ENCODE peak calls at places on chromosomes 3 and 15, in seven cellular contexts. G is GM12878, R is HepG2, H is Panc1, X is HL-60, F is HCT116, M is K562. A is an unnamed sample.

GRCh38 chr3:43206632-43207031 is 79.7 kb upstream of the SNRK start:
- DNase-seq in G (no peak), R (no peak), H (no peak), X (no peak), F (no peak), M (peak; percentile 35), A (peak; percentile 55)

GRCh38 chr3:39101022-39101689 is 6.3 kb downstream of the GORASP1 start:
- DNase-seq in G (no peak), R (peak; percentile 29), H (no peak), X (peak; percentile 35), F (no peak), M (peak; percentile 84), A (peak; percentile 77)

GRCh38 chr3:60047426-60048200 is 997.8 kb upstream of the CFAP20DC start:
- DNase-seq in G (no peak), R (no peak), H (no peak), X (no peak), F (no peak), M (no peak), A (no peak)

GRCh38 chr3:121661376-121661775 is 673 bp upstream of the HCLS1 start:
- DNase-seq in G (no peak), R (no peak), H (no peak), X (no peak), F (no peak), M (no peak), A (peak; percentile 26)

GRCh38 chr3:10813425-10813824 is 2.6 kb upstream of the SLC6A11 start:
- DNase-seq in G (no peak), R (peak; percentile 71), H (no peak), X (no peak), F (no peak), M (no peak), A (no peak)

GRCh38 chr3:45110185-45110833 is 35.9 kb downstream of the CDCP1 start:
- DNase-seq in G (no peak), R (peak; percentile 53), H (no peak), X (peak; percentile 70), F (no peak), M (no peak), A (no peak)

GRCh38 chr15:50189630-50190029 is 7.6 kb downstream of the SLC27A2 start:
- DNase-seq in G (no peak), R (no peak), H (no peak), X (no peak), F (no peak), M (peak; percentile 40), A (no peak)

GRCh38 chr3:197854596-197855343 is 63.7 kb downstream of the LRCH3 start:
- DNase-seq in G (no peak), R (no peak), H (peak; percentile 30), X (no peak), F (peak; percentile 4), M (no peak), A (peak; percentile 92)

GRCh38 chr15:90840954-90841353 is 27.4 kb upstream of the FURIN start:
- DNase-seq in G (no peak), R (peak; percentile 41), H (no peak), X (no peak), F (no peak), M (peak; percentile 95), A (no peak)

GRCh38 chr15:94453227-94453626 is 221.9 kb downstream of the MCTP2 start:
- DNase-seq in G (no peak), R (no peak), H (no peak), X (no peak), F (no peak), M (no peak), A (no peak)

GRCh38 chr3:115710799-115711198 is 87.5 kb downstream of the GAP43 start:
- DNase-seq in G (no peak), R (no peak), H (no peak), X (no peak), F (no peak), M (no peak), A (no peak)

GRCh38 chr3:25597535-25598101 is 67.1 kb downstream of the TOP2B start:
- DNase-seq in G (no peak), R (no peak), H (no peak), X (no peak), F (no peak), M (no peak), A (no peak)

GRCh38 chr3:48157950-48158376 is 30.3 kb downstream of the CDC25A start:
- DNase-seq in G (no peak), R (peak; percentile 47), H (no peak), X (no peak), F (peak; percentile 48), M (peak; percentile 84), A (peak; percentile 87)

GRCh38 chr3:143081844-143082778 is 37.5 kb upstream of the CHST2 start:
- DNase-seq in G (peak; percentile 94), R (no peak), H (no peak), X (no peak), F (no peak), M (no peak), A (no peak)

GRCh38 chr3:110750201-110750600 is 321.4 kb upstream of the NECTIN3 start:
- DNase-seq in G (no peak), R (no peak), H (no peak), X (no peak), F (no peak), M (no peak), A (no peak)

GRCh38 chr15:84727429-84727828 is 11.5 kb upstream of the SEC11A start:
- DNase-seq in G (no peak), R (no peak), H (no peak), X (no peak), F (no peak), M (no peak), A (no peak)

GRCh38 chr3:133531981-133532380 is 41.5 kb upstream of the CDV3 start:
- DNase-seq in G (no peak), R (no peak), H (no peak), X (no peak), F (no peak), M (no peak), A (no peak)

GRCh38 chr3:81837071-81837593 is 75.7 kb upstream of the GBE1 start:
- DNase-seq in G (no peak), R (no peak), H (no peak), X (no peak), F (no peak), M (no peak), A (no peak)

GRCh38 chr15:48858401-48858800 is 19.5 kb upstream of the EID1 start:
- DNase-seq in G (no peak), R (no peak), H (no peak), X (no peak), F (no peak), M (peak; percentile 68), A (no peak)

GRCh38 chr3:57756528-57757401 is 656 bp downstream of the SLMAP start:
- DNase-seq in G (no peak), R (peak; percentile 40), H (no peak), X (no peak), F (no peak), M (peak; percentile 35), A (peak; percentile 62)

GRCh38 chr15:39054128-39054732 is 489.6 kb upstream of the RASGRP1 start:
- DNase-seq in G (no peak), R (no peak), H (no peak), X (no peak), F (no peak), M (no peak), A (no peak)

GRCh38 chr15:68303560-68304436 is 26.3 kb downstream of the FEM1B start:
- DNase-seq in G (no peak), R (no peak), H (no peak), X (no peak), F (no peak), M (no peak), A (no peak)

GRCh38 chr3:157626817-157627216 is 123.6 kb upstream of the VEPH1 start:
- DNase-seq in G (no peak), R (no peak), H (no peak), X (no peak), F (no peak), M (no peak), A (no peak)

GRCh38 chr15:52258461-52258860 is 37.1 kb downstream of the MYO5C start:
- DNase-seq in G (no peak), R (no peak), H (no peak), X (no peak), F (no peak), M (no peak), A (peak; percentile 13)
- TF ChIP-seq POLR2AphosphoS5 in G (no peak), R (no peak), H (no peak), X (no peak), F (no peak), M (no peak), A (no peak)

GRCh38 chr15:70234256-70234965 is 136.7 kb upstream of the TLE3 start:
- DNase-seq in G (no peak), R (no peak), H (no peak), X (no peak), F (no peak), M (no peak), A (no peak)
- TF ChIP-seq REST in G (no peak), R (no peak), H (no peak), X (no peak), F (no peak), M (no peak), A (no peak)

GRCh38 chr3:54891540-54891897 is 36.3 kb downstream of the LRTM1 start:
- DNase-seq in G (no peak), R (peak; percentile 42), H (peak; percentile 32), X (no peak), F (no peak), M (peak; percentile 58), A (no peak)
- TF ChIP-seq POLR2AphosphoS5 in G (no peak), R (no peak), H (peak; percentile 73), X (no peak), F (no peak), M (no peak), A (no peak)

GRCh38 chr3:94587291-94587690 is 524.4 kb downstream of the NSUN3 start:
- DNase-seq in G (no peak), R (no peak), H (no peak), X (no peak), F (no peak), M (no peak), A (no peak)
- TF ChIP-seq REST in G (no peak), R (no peak), H (no peak), X (no peak), F (no peak), M (no peak), A (no peak)

GRCh38 chr15:99076555-99077308 is 28.1 kb upstream of the SYNM start:
- DNase-seq in G (peak; percentile 74), R (peak; percentile 67), H (peak; percentile 83), X (peak; percentile 50), F (peak; percentile 68), M (peak; percentile 62), A (peak; percentile 89)
- TF ChIP-seq POLR2AphosphoS5 in G (no peak), R (no peak), H (peak; percentile 50), X (no peak), F (no peak), M (no peak), A (no peak)

GRCh38 chr3:63385629-63386028 is 107.5 kb downstream of the SYNPR start:
- DNase-seq in G (no peak), R (no peak), H (no peak), X (no peak), F (no peak), M (no peak), A (no peak)

GRCh38 chr3:63386568-63386967 is 108.5 kb downstream of the SYNPR start:
- DNase-seq in G (no peak), R (no peak), H (no peak), X (no peak), F (no peak), M (no peak), A (peak; percentile 41)

GRCh38 chr3:63384382-63384781 is 106.3 kb downstream of the SYNPR start:
- DNase-seq in G (no peak), R (no peak), H (no peak), X (no peak), F (no peak), M (no peak), A (no peak)

GRCh38 chr3:63387568-63387967 is 109.5 kb downstream of the SYNPR start:
- DNase-seq in G (no peak), R (no peak), H (no peak), X (no peak), F (no peak), M (no peak), A (no peak)

GRCh38 chr3:63383040-63383439 is 104.9 kb downstream of the SYNPR start:
- DNase-seq in G (no peak), R (no peak), H (no peak), X (no peak), F (no peak), M (no peak), A (no peak)
- TF ChIP-seq REST in G (no peak), R (no peak), H (no peak), X (no peak), F (no peak), M (no peak), A (no peak)

A was measured in GM23338.